ENCODE peak calls at places on chromosomes 16 and 17, in seven cellular contexts. Q is IMR-90, W is mesendoderm, E is neuronal stem cell, U is H1, V is trophoblast cell, X is H9. K is an unnamed sample.

GRCh38 chr17:7438050-7438614 is 1.2 kb upstream of the FGF11 start:
- DNase-seq in Q (no peak), V (no peak), W (peak; percentile 59), X (peak; percentile 90), E (peak; percentile 58), U (peak; percentile 93), K (peak; percentile 44)

GRCh38 chr17:43907425-43907981 is at the start of gene MPP2:
- DNase-seq in V (peak; percentile 15), X (peak; percentile 94), W (peak; percentile 93), U (peak; percentile 91), Q (peak; percentile 58), E (peak; percentile 84), K (peak; percentile 75)

GRCh38 chr16:24988593-24989338 is 26.4 kb downstream of the ARHGAP17 start:
- DNase-seq in U (no peak), V (peak; percentile 94), Q (peak; percentile 76), E (no peak), X (no peak), W (peak; percentile 34), K (peak; percentile 68)

GRCh38 chr17:81222620-81222905 is 202 bp downstream of the CEP131 start:
- DNase-seq in W (no peak), U (no peak), V (no peak), Q (no peak), X (no peak), E (no peak), K (no peak)

GRCh38 chr17:61536417-61536955 is 54.5 kb downstream of the NACA2 start:
- DNase-seq in X (no peak), E (no peak), U (no peak), V (no peak), Q (peak; percentile 12), W (no peak), K (no peak)

GRCh38 chr17:29585080-29585751 is 4.2 kb downstream of the GIT1 start:
- DNase-seq in E (no peak), V (no peak), U (no peak), X (no peak), W (no peak), Q (no peak), K (no peak)

GRCh38 chr16:79648846-79649245 is 48.3 kb upstream of the MAF start:
- DNase-seq in Q (no peak), U (no peak), X (no peak), E (no peak), V (no peak), W (no peak), K (no peak)

GRCh38 chr17:78705071-78705470 is 77.0 kb downstream of the CYTH1 start:
- DNase-seq in Q (no peak), U (no peak), V (no peak), X (no peak), W (no peak), E (no peak), K (no peak)

GRCh38 chr17:29141484-29141835 is 38.7 kb downstream of the MYO18A start:
- DNase-seq in U (no peak), W (no peak), Q (no peak), E (no peak), X (no peak), V (no peak), K (no peak)

GRCh38 chr17:79813826-79814623 is 17.1 kb upstream of the CBX8 start:
- DNase-seq in E (no peak), W (no peak), X (peak; percentile 39), V (no peak), U (peak; percentile 78), Q (no peak), K (no peak)

DNA sequence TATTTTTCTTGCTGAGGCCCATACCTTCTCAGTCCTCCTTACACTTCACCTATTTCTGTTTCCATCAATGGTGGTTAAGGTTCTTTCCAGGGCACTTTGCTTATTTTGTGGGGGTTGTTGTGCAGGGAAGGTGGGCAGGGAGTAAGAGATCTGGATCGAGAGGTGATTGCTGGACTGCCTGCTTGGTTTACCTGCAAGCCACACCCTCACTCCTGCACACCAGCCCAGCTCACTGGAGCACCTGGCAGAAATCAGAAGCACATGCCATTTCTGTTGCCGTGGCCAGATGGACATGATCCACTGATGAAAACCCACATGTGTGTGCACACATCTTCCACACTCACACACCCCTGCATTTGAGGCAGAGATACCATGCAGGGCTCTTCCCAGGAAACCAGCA is 50.4 kb downstream of the ASIC2 start:
- DNase-seq in E (no peak), X (no peak), W (no peak), V (no peak), U (no peak), Q (no peak), K (no peak)
- H3K4me1 ChIP-seq in E (peaks cover 3% of the 10 kb centered on the region), X (no peaks in the 10 kb centered on the region), W (no peaks in the 10 kb centered on the region), V (no peaks in the 10 kb centered on the region), U (no peaks in the 10 kb centered on the region), Q (peaks cover 6% of the 10 kb centered on the region), K (no peaks in the 10 kb centered on the region)

DNA sequence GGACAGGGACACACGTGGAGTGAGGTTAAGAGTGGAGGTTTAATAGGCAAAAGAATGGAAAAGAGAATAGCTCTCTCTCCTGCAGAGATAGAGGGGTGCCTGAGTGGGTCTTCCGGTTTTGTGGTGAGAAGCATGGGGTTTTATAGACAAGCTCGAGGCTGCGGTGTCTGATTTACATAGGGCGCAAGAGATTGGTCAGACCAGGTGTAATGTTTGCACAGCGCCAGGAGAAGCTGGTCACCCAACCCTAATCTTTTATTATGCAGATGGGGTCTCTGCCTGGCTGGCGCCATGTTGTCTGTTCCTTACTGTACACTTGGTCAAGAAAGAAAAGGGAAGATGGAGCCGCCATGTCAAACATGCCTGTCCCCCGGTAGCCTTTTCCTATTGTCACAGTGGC is 44.5 kb upstream of the MLYCD start:
- DNase-seq in U (no peak), Q (no peak), X (no peak), E (no peak), V (no peak), W (no peak), K (no peak)
- H3K79me1 ChIP-seq in U (no peaks in the 10 kb centered on the region), Q (no peaks in the 10 kb centered on the region), X (no peaks in the 10 kb centered on the region), E (peaks cover 2% of the 10 kb centered on the region), V (no peaks in the 10 kb centered on the region), W (no peaks in the 10 kb centered on the region), K (no peaks in the 10 kb centered on the region)

DNA sequence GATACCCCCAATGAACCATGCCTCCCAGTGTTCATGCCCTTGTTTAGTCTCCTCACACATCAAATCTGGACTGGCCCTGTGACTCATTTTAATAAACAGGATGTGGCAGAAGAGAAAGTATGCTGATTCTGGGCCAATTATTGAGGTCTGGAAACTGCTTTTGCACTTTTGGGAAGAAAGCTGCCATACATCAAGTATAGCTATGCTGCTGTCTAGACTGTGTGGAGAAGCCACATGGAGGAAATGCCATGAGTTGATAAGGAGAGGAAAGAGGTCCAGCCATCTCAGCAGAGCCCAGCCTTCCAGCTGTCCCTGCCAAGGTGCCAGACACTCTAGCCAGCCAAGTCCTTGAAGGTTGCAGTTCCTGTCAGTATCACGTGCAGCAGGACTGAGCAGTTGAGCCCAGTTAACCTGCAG is 16.7 kb downstream of the RPRML start:
- DNase-seq in Q (peak; percentile 76), W (peak; percentile 53), V (no peak), X (no peak), U (no peak), E (no peak), K (peak; percentile 91)
- H3K27ac ChIP-seq in Q (no peak overlapping the region), W (no peak overlapping the region), V (no peak overlapping the region), X (no peak overlapping the region), U (no peak overlapping the region), E (no peak overlapping the region), K (no peak overlapping the region)

DNA sequence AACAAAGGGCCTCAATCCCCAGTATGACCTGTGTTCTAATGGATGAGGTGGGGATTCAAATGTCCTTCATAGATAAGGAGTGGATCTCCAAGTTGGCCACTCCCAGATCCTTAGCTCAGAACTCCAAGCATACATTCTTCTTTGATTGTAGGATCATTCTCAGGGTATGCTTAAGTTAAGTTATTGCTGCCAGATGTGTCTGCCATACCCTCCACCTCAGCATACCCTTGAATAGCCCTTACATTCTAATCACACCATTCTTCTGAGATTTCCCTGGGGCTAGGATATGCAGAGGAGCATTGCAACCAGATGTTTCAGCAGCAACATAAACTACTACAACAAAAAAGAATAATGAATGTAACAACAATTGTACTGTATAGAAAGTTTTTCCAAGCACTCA is 1.6 kb upstream of the KRTAP2-4 start:
- DNase-seq in V (peak; percentile 33), X (no peak), U (no peak), W (no peak), E (no peak), Q (peak; percentile 73), K (no peak)
- H3K4me1 ChIP-seq in V (no peaks in the 10 kb centered on the region), X (no peaks in the 10 kb centered on the region), U (no peaks in the 10 kb centered on the region), W (no peaks in the 10 kb centered on the region), E (no peaks in the 10 kb centered on the region), Q (peaks cover 5% of the 10 kb centered on the region), K (peaks cover 5% of the 10 kb centered on the region)

DNA sequence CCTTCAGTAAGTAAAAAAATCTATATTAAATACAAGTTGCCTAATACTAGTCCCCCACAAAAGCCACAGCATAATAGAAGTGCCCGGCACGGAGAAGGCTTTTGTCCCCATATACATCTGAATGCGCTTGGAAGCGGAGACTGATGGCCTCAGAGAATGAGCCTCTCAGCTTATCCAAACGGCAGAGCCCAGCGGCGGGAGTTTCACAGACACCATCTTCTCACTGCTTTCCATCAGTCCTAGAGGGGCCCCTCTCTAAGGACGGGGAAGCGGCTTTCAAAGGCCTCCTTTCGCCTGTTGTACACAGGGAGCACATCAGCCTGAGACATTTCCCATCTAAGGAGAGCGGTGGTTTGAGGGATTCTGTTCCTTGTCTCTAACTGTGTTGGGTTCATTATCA is 16.9 kb downstream of the NXN start:
- DNase-seq in Q (no peak), E (no peak), X (peak; percentile 85), V (no peak), W (no peak), U (no peak), K (peak; percentile 50)
- H3K79me1 ChIP-seq in Q (peaks cover 19% of the 10 kb centered on the region), E (peaks cover 4% of the 10 kb centered on the region), X (peaks cover 10% of the 10 kb centered on the region), V (no peaks in the 10 kb centered on the region), W (peaks cover 9% of the 10 kb centered on the region), U (peaks cover 15% of the 10 kb centered on the region), K (peaks cover 28% of the 10 kb centered on the region)

GRCh38 chr17:68908045-68908444 is 47.1 kb downstream of the ABCA8 start:
- DNase-seq in Q (no peak), X (no peak), W (no peak), U (no peak), V (no peak), E (no peak), K (no peak)
- H3K27ac ChIP-seq in Q (no peak overlapping the region), X (no peak overlapping the region), W (no peak overlapping the region), U (no peak overlapping the region), V (no peak overlapping the region), E (no peak overlapping the region), K (no peak overlapping the region)

DNA sequence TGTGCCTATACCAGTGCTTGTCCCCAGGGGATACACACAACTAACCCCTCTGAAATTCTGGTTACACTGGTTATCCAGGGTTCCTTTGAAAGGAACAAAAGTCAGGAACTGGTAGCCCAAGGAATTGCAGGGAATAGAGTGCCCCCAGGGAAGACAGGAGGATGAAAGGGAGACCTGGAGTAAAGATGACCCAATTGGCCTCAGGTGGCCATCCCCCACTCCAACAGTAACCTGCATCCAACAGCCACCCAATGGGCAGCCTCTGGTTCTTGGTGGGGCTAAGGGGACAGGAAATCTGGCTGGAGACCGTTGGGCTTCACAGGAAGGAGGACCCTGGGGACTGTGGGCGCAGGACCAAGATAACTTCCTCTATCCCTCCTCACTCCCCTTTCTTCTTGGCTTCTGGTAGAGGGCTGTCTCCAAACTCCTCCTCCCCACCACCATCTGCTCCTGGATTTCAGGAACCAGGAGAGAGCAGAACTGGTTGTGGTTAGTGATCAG is 826 bp upstream of the MPO start:
- DNase-seq in E (no peak), W (peak; percentile 19), V (peak; percentile 19), Q (no peak), X (no peak), U (peak; percentile 36), K (no peak)
- H3K4me1 ChIP-seq in E (peaks cover 2% of the 10 kb centered on the region), W (no peaks in the 10 kb centered on the region), V (peaks cover 2% of the 10 kb centered on the region), Q (no peaks in the 10 kb centered on the region), X (peaks cover 3% of the 10 kb centered on the region), U (peaks cover 6% of the 10 kb centered on the region), K (no peaks in the 10 kb centered on the region)